ENCODE peak calls at places on chromosomes 13 and 19, in four cellular contexts. T is K562, R is HepG2, V is GM12878. O is an unnamed sample.

GRCh38 chr13:33119022-33119735 is 103.0 kb downstream of the KL start:
- DNase-seq in T (no peak), R (no peak), V (no peak), O (no peak)

GRCh38 chr19:46197314-46198070 is 32.0 kb upstream of the IGFL1 start:
- DNase-seq in T (no peak), R (no peak), V (no peak), O (no peak)

GRCh38 chr13:95317037-95317989 is 16.1 kb upstream of the ABCC4 start:
- DNase-seq in T (peak; percentile 31), R (no peak), V (no peak), O (no peak)

GRCh38 chr19:6801397-6802086 is 29.0 kb downstream of the VAV1 start:
- DNase-seq in T (peak; percentile 46), R (no peak), V (peak; percentile 85), O (peak; percentile 32)

GRCh38 chr19:49558591-49558990 is 21.8 kb downstream of the NOSIP start:
- DNase-seq in T (no peak), R (no peak), V (no peak), O (no peak)

GRCh38 chr13:51444922-51445321 is 7.9 kb downstream of the INTS6 start:
- DNase-seq in T (no peak), R (no peak), V (no peak), O (peak; percentile 29)

GRCh38 chr13:80342541-80343371 is 1.8 kb upstream of the SPRY2 start:
- DNase-seq in T (peak; percentile 59), R (peak; percentile 55), V (no peak), O (peak; percentile 84)

GRCh38 chr13:107069107-107069776 is 501.3 kb upstream of the ARGLU1 start:
- DNase-seq in T (no peak), R (no peak), V (no peak), O (peak; percentile 34)

GRCh38 chr19:903266-903797 is 9.7 kb downstream of the R3HDM4 start:
- DNase-seq in T (no peak), R (no peak), V (no peak), O (peak; percentile 62)

GRCh38 chr13:75318138-75318833 is 163.7 kb downstream of the TBC1D4 start:
- DNase-seq in T (no peak), R (no peak), V (no peak), O (no peak)

GRCh38 chr13:30113983-30114491 is 193.3 kb downstream of the KATNAL1 start:
- DNase-seq in T (peak; percentile 15), R (peak; percentile 12), V (no peak), O (no peak)

GRCh38 chr13:109381546-109382180 is 404.7 kb downstream of the IRS2 start:
- DNase-seq in T (no peak), R (no peak), V (no peak), O (no peak)

GRCh38 chr13:30477346-30478235 is 11.9 kb upstream of the HMGB1 start:
- DNase-seq in T (no peak), R (no peak), V (no peak), O (no peak)

GRCh38 chr13:60229708-60230272 is 66.1 kb upstream of the DIAPH3 start:
- DNase-seq in T (no peak), R (no peak), V (no peak), O (peak; percentile 21)

GRCh38 chr19:29446331-29446730 is 79.5 kb upstream of the VSTM2B start:
- DNase-seq in T (no peak), R (no peak), V (no peak), O (no peak)

DNA sequence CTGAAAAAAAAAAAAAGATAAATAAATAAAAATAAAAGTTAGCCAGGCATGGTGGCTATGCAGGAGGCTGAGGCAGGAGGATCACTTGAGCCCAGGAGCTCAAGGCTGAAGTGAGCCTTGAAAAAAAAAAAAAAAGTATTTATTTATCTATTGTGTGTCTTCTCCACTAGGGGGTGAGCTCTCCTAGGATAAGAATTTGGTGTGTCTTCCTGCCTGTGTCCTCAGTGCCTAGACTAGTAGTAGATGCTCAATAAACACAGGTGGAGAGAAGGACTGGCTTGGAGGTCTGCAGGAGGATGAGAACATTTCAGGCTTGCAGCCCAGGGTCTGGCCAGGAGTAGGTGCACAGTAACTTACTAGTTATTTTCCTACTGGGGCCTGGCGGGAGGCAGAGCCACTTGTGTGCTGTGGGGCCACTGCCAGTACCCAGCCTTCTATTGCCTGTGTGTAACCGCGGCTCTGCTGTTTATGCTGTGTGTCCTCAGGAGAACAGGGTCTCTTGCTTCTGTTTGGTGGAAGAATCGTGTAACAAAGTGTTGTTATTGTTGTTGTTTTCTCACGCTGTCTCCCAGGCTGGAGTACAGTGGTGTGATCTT is 5.4 kb downstream of the LMTK3 start:
- DNase-seq in T (peak; percentile 57), R (peak; percentile 48), V (no peak), O (peak; percentile 70)
- TF ChIP-seq TAF1 in T (no peak), R (no peak), V (no peak), O (no peak)

GRCh38 chr19:11563530-11563929 is 4.5 kb upstream of the ELOF1 start:
- DNase-seq in T (no peak), R (no peak), V (no peak), O (no peak)

GRCh38 chr19:11556634-11557420 is 2.2 kb downstream of the ELOF1 start:
- DNase-seq in T (no peak), R (no peak), V (no peak), O (no peak)

GRCh38 chr19:11555246-11555645 is 3.8 kb downstream of the ELOF1 start:
- DNase-seq in T (no peak), R (no peak), V (no peak), O (no peak)

GRCh38 chr19:11558881-11559828 is at the start of gene ELOF1:
- DNase-seq in T (peak; percentile 95), R (peak; percentile 96), V (peak; percentile 96), O (peak; percentile 98)

DNA sequence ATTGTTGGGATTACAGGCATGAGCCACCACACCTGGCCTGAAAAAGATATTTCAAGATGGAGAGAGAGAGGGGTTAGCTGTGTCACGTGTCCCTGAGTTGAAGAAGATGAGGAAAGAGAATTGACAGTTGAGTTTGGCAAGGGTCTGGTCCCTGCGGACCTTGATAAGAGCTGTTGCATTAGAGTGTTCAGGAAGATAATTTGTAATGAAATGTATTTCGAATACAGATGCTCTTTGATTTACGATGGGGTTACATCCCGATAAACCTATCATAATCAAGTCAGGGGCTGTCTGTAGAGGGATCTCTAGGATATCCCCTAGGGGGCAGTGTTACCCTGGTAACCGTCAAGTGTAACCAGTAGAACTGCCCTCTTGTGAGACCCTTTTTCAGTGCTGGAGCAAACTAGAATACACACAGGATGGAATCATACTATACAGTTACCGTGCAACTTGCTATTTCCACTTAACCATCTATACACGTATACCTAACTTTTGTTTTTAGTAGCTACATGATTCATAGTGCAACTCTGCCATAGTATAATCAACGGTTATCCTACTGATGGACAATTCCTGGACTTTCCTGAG is 1.5 kb upstream of the ELOF1 start:
- DNase-seq in T (peak; percentile 68), R (peak; percentile 80), V (peak; percentile 83), O (peak; percentile 79)
- H3K4me3 ChIP-seq in T (peak overlapping the region; percentile 88), R (peak overlapping the region; percentile 70), V (peak overlapping the region; percentile 83), O (no peak overlapping the region)

GRCh38 chr13:64073203-64073602 is 2657.6 kb upstream of the PCDH20 start:
- DNase-seq in T (no peak), R (peak; percentile 3), V (no peak), O (no peak)

GRCh38 chr13:64075543-64076271 is 2660.1 kb upstream of the PCDH20 start:
- DNase-seq in T (peak; percentile 49), R (peak; percentile 88), V (no peak), O (no peak)

GRCh38 chr13:64074989-64075474 is 2659.4 kb upstream of the PCDH20 start:
- DNase-seq in T (no peak), R (peak; percentile 7), V (no peak), O (no peak)

GRCh38 chr13:64078480-64078936 is 2662.9 kb upstream of the PCDH20 start:
- DNase-seq in T (no peak), R (peak; percentile 1), V (no peak), O (peak; percentile 10)

GRCh38 chr13:64078025-64078424 is 2662.4 kb upstream of the PCDH20 start:
- DNase-seq in T (no peak), R (peak; percentile 72), V (no peak), O (peak; percentile 3)
- TF ChIP-seq SMC3 in T (no peak), R (no peak), V (no peak), O (no peak)

DNA sequence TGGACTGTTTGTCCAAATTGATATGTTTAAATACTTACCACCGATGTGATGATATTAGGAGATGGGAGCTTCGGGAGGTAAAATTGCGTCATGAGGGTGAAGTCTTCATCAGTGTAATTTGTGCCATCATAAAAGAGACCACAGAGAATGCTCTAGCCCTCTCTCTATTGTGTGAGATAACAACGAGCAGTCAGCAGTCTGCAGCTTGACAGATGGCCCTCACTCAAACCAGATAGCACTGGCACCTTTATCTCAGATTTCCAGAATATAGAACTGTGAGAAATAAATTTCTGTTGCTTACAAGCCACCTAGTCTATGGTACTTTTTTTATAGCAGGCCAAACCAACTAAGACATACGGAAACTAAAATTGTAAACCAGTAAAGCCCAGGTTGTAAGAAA is 1718.9 kb upstream of the MIR17HG start:
- DNase-seq in T (no peak), R (no peak), V (no peak), O (peak; percentile 12)
- TF ChIP-seq TAF1 in T (no peak), R (no peak), V (no peak), O (no peak)

DNA sequence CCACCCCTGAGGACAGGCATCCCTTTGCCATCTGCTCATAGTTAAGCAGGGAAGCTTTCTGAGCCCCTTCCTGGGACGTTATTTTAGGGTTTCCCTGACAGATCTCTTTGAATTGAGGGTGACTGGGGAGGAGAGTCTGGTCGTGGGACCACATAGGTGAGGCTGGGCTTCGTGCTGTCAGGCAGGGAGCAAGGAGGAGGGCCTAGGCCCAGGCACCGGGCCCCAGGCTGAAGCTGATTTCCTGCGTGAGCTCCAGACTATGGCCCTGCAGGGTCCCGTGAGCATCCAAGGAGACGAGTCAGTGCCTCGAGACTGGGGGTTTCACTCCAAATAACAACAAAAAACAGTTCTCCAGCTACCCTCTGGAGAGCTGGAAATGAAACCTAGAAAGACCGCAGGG is 60.4 kb downstream of the MYO9B start:
- DNase-seq in T (no peak), R (no peak), V (no peak), O (no peak)
- H3K4me3 ChIP-seq in T (no peak overlapping the region), R (no peak overlapping the region), V (peak overlapping the region; percentile 21), O (no peak overlapping the region)

GRCh38 chr19:13844130-13844631 is 32.8 kb upstream of the NANOS3 start:
- DNase-seq in T (no peak), R (no peak), V (no peak), O (no peak)

GRCh38 chr19:13848811-13849241 is 28.1 kb upstream of the NANOS3 start:
- DNase-seq in T (no peak), R (no peak), V (no peak), O (no peak)

GRCh38 chr19:13847033-13847899 is 29.7 kb upstream of the NANOS3 start:
- DNase-seq in T (peak; percentile 81), R (peak; percentile 84), V (no peak), O (peak; percentile 91)

GRCh38 chr19:13847900-13848677 is 28.8 kb upstream of the NANOS3 start:
- DNase-seq in T (no peak), R (no peak), V (no peak), O (peak; percentile 14)

DNA sequence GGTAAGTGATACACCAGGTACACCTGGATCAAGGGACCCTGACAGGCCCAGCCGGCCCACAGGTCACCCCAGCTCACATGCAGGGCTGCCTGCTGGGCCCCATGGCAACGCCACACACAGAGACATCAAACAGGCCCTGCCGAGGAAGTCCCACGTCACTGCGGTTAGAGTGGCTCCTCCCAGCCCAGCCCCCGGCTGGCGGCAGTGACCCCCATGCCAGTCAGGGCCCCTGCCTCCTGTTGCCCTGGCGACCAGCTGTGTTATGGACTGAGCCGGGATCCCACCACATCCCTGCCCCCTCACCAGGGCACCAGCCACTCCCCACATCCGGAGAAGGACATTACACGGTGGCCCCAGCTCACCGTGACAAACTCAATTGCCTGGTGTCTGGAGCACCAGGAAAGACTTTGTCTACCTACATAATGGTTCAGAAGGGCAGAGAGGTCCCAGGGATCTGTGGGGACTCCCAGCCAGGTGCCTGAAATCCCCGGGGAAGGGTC is 30.4 kb upstream of the NANOS3 start:
- DNase-seq in T (peak; percentile 74), R (peak; percentile 95), V (peak; percentile 85), O (peak; percentile 89)
- TF ChIP-seq SMC3 in T (no peak), R (no peak), V (no peak), O (no peak)

O was measured in SK-N-SH.